ENCODE peak calls at places on chromosomes 5 and 9, in five cellular contexts. D is IMR-90, A is GM23338, L is HCT116, Y is GM12878. M is an unnamed sample.

GRCh38 chr9:119020730-119021333 is 348.4 kb downstream of the BRINP1 start:
- DNase-seq in L (no peak), A (peak), Y (no peak), D (no peak), M (no peak)

GRCh38 chr9:71025728-71026127 is 95.7 kb downstream of the TRPM3 start:
- DNase-seq in D (no peak), A (no peak), L (no peak), Y (no peak), M (no peak)

GRCh38 chr9:8329561-8330283 is 530.1 kb upstream of the DMAC1 start:
- DNase-seq in L (no peak), D (no peak), A (peak), Y (no peak), M (no peak)

GRCh38 chr9:86997158-86997557 is 49.9 kb upstream of the GAS1 start:
- DNase-seq in D (no peak), L (peak), Y (no peak), A (no peak), M (no peak)

GRCh38 chr5:158883502-158883901 is 216.2 kb downstream of the EBF1 start:
- DNase-seq in A (no peak), L (no peak), Y (no peak), D (no peak), M (no peak)

GRCh38 chr9:121838757-121839669 is 187.6 kb downstream of the DAB2IP start:
- DNase-seq in Y (no peak), A (peak), D (no peak), L (no peak), M (no peak)

GRCh38 chr9:137640862-137641261 is 22.1 kb downstream of the EHMT1 start:
- DNase-seq in L (no peak), Y (no peak), A (no peak), D (no peak), M (no peak)

GRCh38 chr9:123739387-123739786 is 190.5 kb downstream of the DENND1A start:
- DNase-seq in L (no peak), Y (no peak), A (no peak), D (no peak), M (no peak)

GRCh38 chr9:9246726-9247125 is 1366.1 kb downstream of the PTPRD start:
- DNase-seq in L (no peak), A (no peak), Y (no peak), D (no peak), M (no peak)

GRCh38 chr5:7897014-7897600 is 28.2 kb downstream of the MTRR start:
- DNase-seq in L (no peak), A (peak), D (peak), Y (no peak), M (peak)

GRCh38 chr5:17275279-17276158 is 58.1 kb downstream of the BASP1 start:
- DNase-seq in Y (no peak), A (no peak), D (no peak), L (no peak), M (no peak)

GRCh38 chr9:115211413-115212204 is 93.7 kb upstream of the TNC start:
- DNase-seq in Y (peak), L (no peak), A (no peak), D (peak), M (peak)

GRCh38 chr5:10859393-10860195 is 98.6 kb upstream of the DAP start:
- DNase-seq in A (no peak), L (no peak), D (no peak), Y (no peak), M (no peak)

GRCh38 chr5:112127856-112128255 is 291.2 kb downstream of the EPB41L4A start:
- DNase-seq in L (no peak), D (peak), Y (no peak), A (no peak), M (no peak)

GRCh38 chr9:117211280-117211679 is 203.6 kb downstream of the ASTN2 start:
- DNase-seq in A (peak), Y (no peak), D (no peak), L (no peak), M (no peak)

GRCh38 chr9:36848946-36849345 is 185.1 kb downstream of the PAX5 start:
- DNase-seq in L (no peak), Y (no peak), D (no peak), A (no peak), M (no peak)

GRCh38 chr5:55231029-55231475 is 2.4 kb downstream of the CCNO start:
- DNase-seq in L (no peak), D (peak), Y (no peak), A (no peak), M (no peak)
- H3K4me2 ChIP-seq in L (peak), D (peak), Y (peak), A (peak), M (peak)

GRCh38 chr5:58490397-58491072 is 700 bp upstream of the GAPT start:
- DNase-seq in D (no peak), L (no peak), A (no peak), Y (no peak), M (no peak)
- H3K4me2 ChIP-seq in D (no peak), L (no peak), A (no peak), Y (no peak), M (no peak)

DNA sequence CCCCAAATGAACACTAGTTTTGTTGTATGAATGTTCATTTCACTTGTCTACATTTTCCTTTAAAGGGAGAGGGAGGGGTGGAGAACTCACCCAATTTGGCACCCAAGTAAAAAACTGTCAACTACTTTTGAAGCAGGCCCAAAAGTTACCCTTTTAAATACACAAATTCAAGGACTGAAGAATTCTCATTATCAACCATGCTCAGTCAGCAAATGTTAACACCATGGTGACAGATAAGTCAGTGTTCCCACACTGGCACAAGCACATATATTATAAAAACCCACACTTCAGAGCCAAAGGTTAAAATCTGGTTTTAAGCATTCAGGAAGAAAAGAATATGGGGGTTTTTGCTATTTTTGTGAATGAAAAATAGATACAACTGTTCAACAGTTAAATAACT is 31.6 kb downstream of the CSNK1A1 start:
- DNase-seq in A (no peak), D (no peak), L (no peak), Y (no peak), M (no peak)
- H3K4me2 ChIP-seq in A (peak), D (peak), L (no peak), Y (no peak), M (no peak)

DNA sequence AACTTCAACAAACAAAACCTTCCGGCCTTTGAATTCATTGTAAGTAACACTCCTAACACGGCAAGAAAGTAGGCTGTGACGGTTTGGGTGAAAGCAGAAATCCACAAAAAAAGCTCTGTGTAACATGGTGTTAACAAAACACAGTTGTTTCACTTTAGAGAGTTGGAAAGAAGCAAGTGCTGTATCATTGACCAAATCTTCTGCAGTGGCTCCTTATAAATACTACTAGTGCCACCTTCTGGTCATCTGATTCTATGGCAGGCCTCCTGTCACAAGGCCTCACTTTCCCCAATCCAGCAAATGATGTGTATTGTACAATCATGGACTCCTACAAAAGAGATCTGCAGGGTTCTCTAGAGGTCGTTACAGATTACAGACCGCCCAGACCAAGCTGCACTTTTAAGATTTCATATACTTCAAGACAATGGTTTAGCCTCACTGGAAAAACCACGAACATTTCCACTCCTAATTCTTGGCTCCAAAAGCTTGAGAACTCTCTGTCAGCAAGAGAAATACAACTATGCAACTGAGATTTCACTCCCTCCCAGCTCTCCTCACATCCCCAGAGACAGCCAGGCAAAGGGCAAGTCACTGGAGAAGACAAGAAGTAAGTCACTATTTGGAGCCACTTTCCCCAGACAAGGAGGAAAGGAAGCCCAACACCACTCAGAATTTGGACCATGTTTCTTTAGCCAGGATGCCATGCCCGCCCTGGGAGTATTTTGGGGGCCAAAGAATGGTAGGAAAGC is 196.2 kb downstream of the DTWD2 start:
- DNase-seq in Y (peak), L (peak), A (peak), D (peak), M (peak)
- H3K4me2 ChIP-seq in Y (no peak), L (no peak), A (no peak), D (peak), M (no peak)

GRCh38 chr5:93163010-93163663 is 417.9 kb downstream of the NR2F1-AS1 start:
- DNase-seq in Y (no peak), L (peak), A (no peak), D (peak), M (peak)
- H3K4me2 ChIP-seq in Y (no peak), L (peak), A (no peak), D (peak), M (no peak)

GRCh38 chr5:55649963-55650362 is 62.2 kb downstream of the SLC38A9 start:
- DNase-seq in Y (no peak), D (no peak), L (no peak), A (no peak), M (no peak)
- H3K4me2 ChIP-seq in Y (no peak), D (no peak), L (no peak), A (no peak), M (no peak)